ENCODE peak calls at places on chromosomes 11 and 22, in six cellular contexts. O is heart left ventricle, T is RWPE2, R is cardiac fibroblast, A is AG04449, J is upper lobe of right lung. Z is an unnamed sample.
A peak's percentile ranks its signal among the peaks of the same experiment; 100 is the strongest.

GRCh38 chr22:41574847-41575381 is 14.1 kb downstream of the CSDC2 start:
- DNase-seq in O (peak; percentile 89), T (no peak), R (peak; percentile 33), A (no peak), J (peak; percentile 73), Z (no peak)

GRCh38 chr22:37060801-37061610 is 9.5 kb downstream of the KCTD17 start:
- DNase-seq in O (peak; percentile 15), T (no peak), R (no peak), A (no peak), J (no peak), Z (peak; percentile 13)

GRCh38 chr11:74579577-74580270 is 12.7 kb upstream of the POLD3 start:
- DNase-seq in O (no peak), T (no peak), R (no peak), A (no peak), J (no peak), Z (no peak)

GRCh38 chr11:36375348-36376314 is 79.5 kb downstream of the PRR5L start:
- DNase-seq in O (no peak), T (no peak), R (no peak), A (no peak), J (no peak), Z (no peak)

GRCh38 chr11:119700536-119701346 is 28.3 kb downstream of the NECTIN1 start:
- DNase-seq in O (no peak), T (no peak), R (peak; percentile 37), A (no peak), J (peak; percentile 76), Z (no peak)

GRCh38 chr11:80595011-80595410 is 1154.2 kb upstream of the TENM4 start:
- DNase-seq in O (no peak), T (no peak), R (peak; percentile 50), A (no peak), J (no peak), Z (no peak)

GRCh38 chr11:69298778-69299461 is 5.0 kb downstream of the MYEOV start:
- DNase-seq in O (no peak), T (no peak), R (peak; percentile 63), A (no peak), J (peak; percentile 60), Z (no peak)

GRCh38 chr11:134270250-134270714 is 5.9 kb upstream of the GLB1L3 start:
- DNase-seq in O (no peak), T (no peak), R (peak; percentile 8), A (no peak), J (no peak), Z (no peak)

GRCh38 chr11:122642472-122642922 is 13.0 kb upstream of the UBASH3B start:
- DNase-seq in O (no peak), T (no peak), R (peak; percentile 93), A (peak; percentile 84), J (no peak), Z (no peak)

GRCh38 chr11:8070417-8071101 is 10.5 kb upstream of the TUB start:
- DNase-seq in O (no peak), T (no peak), R (peak; percentile 59), A (no peak), J (no peak), Z (no peak)

GRCh38 chr11:128563942-128564641 is 23.3 kb downstream of the ETS1 start:
- DNase-seq in O (no peak), T (no peak), R (no peak), A (no peak), J (no peak), Z (no peak)

GRCh38 chr11:126104420-126104819 is 41.8 kb upstream of the CDON start:
- DNase-seq in O (no peak), T (no peak), R (no peak), A (no peak), J (no peak), Z (no peak)

GRCh38 chr22:37218771-37219411 is 6.6 kb upstream of the SSTR3 start:
- DNase-seq in O (no peak), T (no peak), R (no peak), A (no peak), J (no peak), Z (no peak)

GRCh38 chr22:23306438-23306921 is 126.2 kb downstream of the BCR start:
- DNase-seq in O (peak; percentile 65), T (peak; percentile 27), R (peak; percentile 97), A (no peak), J (peak; percentile 54), Z (no peak)

GRCh38 chr11:91433284-91434010 is 791.2 kb upstream of the FAT3 start:
- DNase-seq in O (no peak), T (no peak), R (no peak), A (no peak), J (no peak), Z (no peak)

GRCh38 chr11:86784247-86784681 is 16.1 kb upstream of the PRSS23 start:
- DNase-seq in O (no peak), T (no peak), R (peak; percentile 55), A (no peak), J (no peak), Z (no peak)

GRCh38 chr11:11977206-11977938 is 31.1 kb downstream of the DKK3 start:
- DNase-seq in O (peak; percentile 84), T (peak; percentile 82), R (peak; percentile 86), A (peak; percentile 70), J (peak; percentile 65), Z (no peak)

GRCh38 chr22:46592390-46592872 is 27.8 kb upstream of the GRAMD4 start:
- DNase-seq in O (peak; percentile 74), T (no peak), R (peak; percentile 47), A (no peak), J (no peak), Z (no peak)

GRCh38 chr11:68842427-68843051 is 823 bp upstream of the CPT1A start:
- DNase-seq in O (no peak), T (no peak), R (no peak), A (no peak), J (no peak), Z (no peak)

GRCh38 chr22:40082184-40082583 is 87.4 kb downstream of the FAM83F start:
- DNase-seq in O (no peak), T (no peak), R (no peak), A (no peak), J (no peak), Z (no peak)

GRCh38 chr22:42366815-42367581 is 65.2 kb downstream of the NFAM1 start:
- DNase-seq in O (no peak), T (no peak), R (no peak), A (no peak), J (no peak), Z (no peak)

GRCh38 chr11:36056160-36056751 is 112.4 kb downstream of the LDLRAD3 start:
- DNase-seq in O (no peak), T (no peak), R (peak; percentile 64), A (no peak), J (no peak), Z (peak; percentile 63)

GRCh38 chr11:70579376-70579955 is 181.1 kb downstream of the CTTN start:
- DNase-seq in O (no peak), T (peak; percentile 36), R (no peak), A (no peak), J (peak; percentile 40), Z (no peak)

GRCh38 chr22:23147632-23148387 is 2.5 kb downstream of the RAB36 start:
- DNase-seq in O (no peak), T (no peak), R (peak; percentile 67), A (no peak), J (no peak), Z (no peak)

GRCh38 chr22:31628969-31629723 is 32.9 kb downstream of the PISD start:
- DNase-seq in O (no peak), T (no peak), R (no peak), A (no peak), J (no peak), Z (no peak)

GRCh38 chr11:75323609-75324008 is 27.9 kb downstream of the ARRB1 start:
- DNase-seq in O (no peak), T (no peak), R (no peak), A (no peak), J (no peak), Z (no peak)

GRCh38 chr11:93512965-93513667 is 30.1 kb downstream of the SMCO4 start:
- DNase-seq in O (no peak), T (no peak), R (no peak), A (no peak), J (no peak), Z (no peak)

GRCh38 chr11:12111482-12112149 is 1.2 kb downstream of the MICAL2 start:
- DNase-seq in O (no peak), T (no peak), R (peak; percentile 52), A (no peak), J (no peak), Z (no peak)

GRCh38 chr11:12318791-12319733 is 58.3 kb upstream of the PARVA start:
- DNase-seq in O (no peak), T (no peak), R (no peak), A (peak; percentile 23), J (no peak), Z (no peak)

GRCh38 chr11:23991140-23991539 is 505.7 kb upstream of the LUZP2 start:
- DNase-seq in O (no peak), T (no peak), R (peak; percentile 56), A (peak; percentile 90), J (no peak), Z (no peak)

GRCh38 chr11:67524480-67524808 is 1.2 kb upstream of the CABP2 start:
- DNase-seq in O (no peak), T (no peak), R (no peak), A (no peak), J (no peak), Z (no peak)

GRCh38 chr11:95419915-95420314 is 188.9 kb upstream of the SESN3 start:
- DNase-seq in O (no peak), T (no peak), R (peak; percentile 73), A (peak; percentile 44), J (no peak), Z (no peak)

GRCh38 chr11:88402192-88402715 is 64.7 kb upstream of the CTSC start:
- DNase-seq in O (no peak), T (no peak), R (peak; percentile 95), A (peak; percentile 58), J (no peak), Z (no peak)

GRCh38 chr22:22955866-22956535 is 68.4 kb downstream of the IGLL5 start:
- DNase-seq in O (peak; percentile 48), T (no peak), R (peak; percentile 80), A (peak; percentile 9), J (peak; percentile 64), Z (peak; percentile 73)

GRCh38 chr22:28922540-28923244 is 39.3 kb downstream of the ZNRF3 start:
- DNase-seq in O (no peak), T (no peak), R (no peak), A (no peak), J (no peak), Z (no peak)

GRCh38 chr11:396511-396947 is 2.5 kb downstream of the PKP3 start:
- DNase-seq in O (no peak), T (no peak), R (no peak), A (no peak), J (no peak), Z (no peak)
- TF ChIP-seq CTCF in O (peak; percentile 33), T (no peak), R (peak; percentile 18), A (peak; percentile 38), J (no peak), Z (no peak)

GRCh38 chr22:38504731-38505594 is 1.1 kb downstream of the DDX17 start:
- DNase-seq in O (peak; percentile 70), T (no peak), R (peak; percentile 60), A (no peak), J (peak; percentile 85), Z (peak; percentile 34)
- TF ChIP-seq CTCF in O (no peak), T (no peak), R (no peak), A (no peak), J (no peak), Z (no peak)

GRCh38 chr11:111982019-111982464 is 43.2 kb upstream of the DLAT start:
- DNase-seq in O (peak; percentile 57), T (no peak), R (peak; percentile 60), A (no peak), J (peak; percentile 73), Z (peak; percentile 63)
- TF ChIP-seq CTCF in O (peak; percentile 67), T (peak; percentile 87), R (peak; percentile 63), A (peak; percentile 60), J (peak; percentile 59), Z (peak; percentile 73)

GRCh38 chr11:43212279-43212678 is 99.5 kb upstream of the API5 start:
- DNase-seq in O (no peak), T (no peak), R (no peak), A (no peak), J (no peak), Z (peak; percentile 30)
- TF ChIP-seq CTCF in O (no peak), T (no peak), R (no peak), A (no peak), J (no peak), Z (no peak)

Z was measured in glutamatergic neuron.